ENCODE peak calls at places on chromosome 9, in eight cellular contexts. Z is stimulated activated CD8-positive, alpha-beta memory T cell treated with anti-CD3 and anti-CD28 coated beads, Interleukin-7, amount 100 ng/mL, for 24 hours; U is lung microvascular endothelial cell; T is activated effector memory CD4-positive, alpha-beta T cell treated with Interleukin-2 at 50 U/mL for 16 hours; G is sciatic nerve; K is HuH-7.5; N is heart left ventricle; P is PC-3. J is an unnamed sample.

GRCh38 chr9:74573792-74574191 is 76.7 kb downstream of the RORB start:
- DNase-seq in Z (no peak), U (no peak), T (no peak), G (no peak), K (no peak), N (no peak), P (no peak), J (no peak)

GRCh38 chr9:136564379-136564988 is 18.6 kb upstream of the NOTCH1 start:
- DNase-seq in Z (no peak), U (peak), T (no peak), G (peak), K (no peak), N (peak), P (no peak), J (no peak)

GRCh38 chr9:83266618-83267543 is 203.9 kb upstream of the RASEF start:
- DNase-seq in Z (no peak), U (peak), T (no peak), G (no peak), K (peak), N (peak), P (peak), J (no peak)

GRCh38 chr9:104276709-104277245 is 182.7 kb downstream of the SMC2 start:
- DNase-seq in Z (no peak), U (no peak), T (no peak), G (no peak), K (no peak), N (no peak), P (no peak), J (no peak)

GRCh38 chr9:112866662-112867274 is 23.9 kb downstream of the SLC46A2 start:
- DNase-seq in Z (no peak), U (no peak), T (no peak), G (no peak), K (no peak), N (no peak), P (peak), J (no peak)

GRCh38 chr9:38026021-38026809 is 42.8 kb downstream of the SHB start:
- DNase-seq in Z (no peak), U (peak), T (no peak), G (no peak), K (no peak), N (peak), P (peak), J (no peak)

GRCh38 chr9:93059097-93059959 is 827 bp downstream of the SUSD3 start:
- DNase-seq in Z (no peak), U (no peak), T (peak), G (no peak), K (no peak), N (no peak), P (no peak), J (no peak)

GRCh38 chr9:7286101-7286500 is 513.5 kb downstream of the DMAC1 start:
- DNase-seq in Z (no peak), U (no peak), T (no peak), G (no peak), K (no peak), N (no peak), P (no peak), J (no peak)

GRCh38 chr9:107929439-107929838 is 439.9 kb upstream of the KLF4 start:
- DNase-seq in Z (no peak), U (no peak), T (no peak), G (peak), K (no peak), N (peak), P (no peak), J (no peak)

GRCh38 chr9:106980551-106981101 is 117.7 kb downstream of the ZNF462 start:
- DNase-seq in Z (no peak), U (no peak), T (no peak), G (no peak), K (no peak), N (no peak), P (peak), J (no peak)

GRCh38 chr9:92176068-92176799 is 61.0 kb upstream of the SPTLC1 start:
- DNase-seq in Z (no peak), U (no peak), T (no peak), G (no peak), K (no peak), N (no peak), P (peak), J (no peak)

GRCh38 chr9:91425270-91425669 is 1.6 kb upstream of the NFIL3 start:
- DNase-seq in Z (no peak), U (no peak), T (no peak), G (no peak), K (no peak), N (no peak), P (no peak), J (no peak)

GRCh38 chr9:88775037-88775471 is 216.2 kb upstream of the S1PR3 start:
- DNase-seq in Z (no peak), U (no peak), T (no peak), G (no peak), K (no peak), N (no peak), P (peak), J (no peak)

GRCh38 chr9:35499701-35500030 is 9.8 kb downstream of the RUSC2 start:
- DNase-seq in Z (no peak), U (no peak), T (no peak), G (no peak), K (no peak), N (no peak), P (no peak), J (no peak)

GRCh38 chr9:73118898-73119554 is 32.6 kb upstream of the ANXA1 start:
- DNase-seq in Z (no peak), U (peak), T (no peak), G (no peak), K (no peak), N (no peak), P (peak), J (no peak)

GRCh38 chr9:119318371-119318770 is 50.9 kb downstream of the BRINP1 start:
- DNase-seq in Z (no peak), U (no peak), T (no peak), G (no peak), K (no peak), N (no peak), P (no peak), J (no peak)

GRCh38 chr9:134545213-134546211 is 96.1 kb upstream of the COL5A1 start:
- DNase-seq in Z (no peak), U (no peak), T (no peak), G (peak), K (no peak), N (no peak), P (no peak), J (no peak)

GRCh38 chr9:31542384-31543055 is 841.9 kb upstream of the ACO1 start:
- DNase-seq in Z (no peak), U (peak), T (peak), G (no peak), K (no peak), N (no peak), P (no peak), J (peak)

GRCh38 chr9:107229146-107229545 is 53.9 kb upstream of the RAD23B start:
- DNase-seq in Z (no peak), U (no peak), T (no peak), G (no peak), K (no peak), N (no peak), P (no peak), J (no peak)

GRCh38 chr9:22645893-22646292 is 199.3 kb downstream of the DMRTA1 start:
- DNase-seq in Z (no peak), U (no peak), T (no peak), G (no peak), K (no peak), N (no peak), P (peak), J (no peak)

GRCh38 chr9:113701741-113702422 is 174.2 kb upstream of the ZNF618 start:
- DNase-seq in Z (no peak), U (no peak), T (no peak), G (no peak), K (no peak), N (no peak), P (no peak), J (no peak)

GRCh38 chr9:129141066-129142041 is 30.1 kb downstream of the PTPA start:
- DNase-seq in Z (no peak), U (peak), T (no peak), G (peak), K (no peak), N (peak), P (no peak), J (no peak)

GRCh38 chr9:9229269-9229668 is 1383.5 kb downstream of the PTPRD start:
- DNase-seq in Z (no peak), U (no peak), T (no peak), G (no peak), K (no peak), N (no peak), P (no peak), J (no peak)

GRCh38 chr9:133485531-133486260 is 6.8 kb upstream of the SLC2A6 start:
- DNase-seq in Z (no peak), U (no peak), T (no peak), G (no peak), K (no peak), N (no peak), P (no peak), J (no peak)

GRCh38 chr9:107710988-107711387 is 221.4 kb upstream of the KLF4 start:
- DNase-seq in Z (no peak), U (no peak), T (no peak), G (no peak), K (no peak), N (no peak), P (peak), J (no peak)

GRCh38 chr9:98142182-98142924 is 23.3 kb upstream of the TRIM14 start:
- DNase-seq in Z (no peak), U (no peak), T (no peak), G (no peak), K (peak), N (no peak), P (peak), J (no peak)

GRCh38 chr9:27179245-27179870 is 70.3 kb downstream of the TEK start:
- DNase-seq in Z (no peak), U (no peak), T (no peak), G (no peak), K (no peak), N (no peak), P (no peak), J (no peak)

GRCh38 chr9:110152704-110153374 is 55.1 kb downstream of the C9orf152 start:
- DNase-seq in Z (no peak), U (peak), T (no peak), G (no peak), K (no peak), N (no peak), P (peak), J (no peak)

GRCh38 chr9:130171226-130172148 is 717 bp upstream of the NCS1 start:
- DNase-seq in Z (no peak), U (no peak), T (no peak), G (no peak), K (peak), N (no peak), P (no peak), J (no peak)

GRCh38 chr9:93286252-93287188 is 102.6 kb downstream of the WNK2 start:
- DNase-seq in Z (no peak), U (no peak), T (no peak), G (no peak), K (no peak), N (no peak), P (no peak), J (no peak)

GRCh38 chr9:119003218-119003617 is 366.0 kb downstream of the BRINP1 start:
- DNase-seq in Z (no peak), U (no peak), T (no peak), G (no peak), K (no peak), N (no peak), P (no peak), J (no peak)

GRCh38 chr9:77495834-77496671 is 152.1 kb downstream of the GNA14 start:
- DNase-seq in Z (no peak), U (peak), T (no peak), G (no peak), K (no peak), N (no peak), P (peak), J (no peak)

GRCh38 chr9:83423815-83424707 is 114.1 kb downstream of the FRMD3 start:
- DNase-seq in Z (no peak), U (no peak), T (no peak), G (no peak), K (peak), N (no peak), P (no peak), J (no peak)

GRCh38 chr9:90393355-90394152 is 249.1 kb downstream of the DIRAS2 start:
- DNase-seq in Z (no peak), U (no peak), T (no peak), G (no peak), K (no peak), N (no peak), P (no peak), J (no peak)